ENCODE peak calls at places on chromosomes 2 and 18, in six cellular contexts. O is activated gamma-delta T cell treated with Interleukin-2 at 50 U/mL for 16 hours, T is fibroblast of the conjunctiva, U is cortex of kidney, I is body of pancreas, G is NCI-H1694 treated with DMSO at 0.1 percent for 48 hours. X is an unnamed sample.

GRCh38 chr18:40810371-40810770 is 1144.7 kb upstream of the PIK3C3 start:
- DNase-seq in O (no peak), T (peak), U (no peak), I (no peak), G (no peak), X (no peak)

GRCh38 chr2:232550351-232551261 is at the start of the genes EIF4E2 and TIGD1:
- DNase-seq in O (peak), T (peak), U (peak), I (peak), G (peak), X (peak)

GRCh38 chr2:19035238-19035637 is 323.2 kb downstream of the OSR1 start:
- DNase-seq in O (no peak), T (peak), U (no peak), I (no peak), G (no peak), X (no peak)

GRCh38 chr2:19706332-19706731 is 195.5 kb downstream of the TTC32 start:
- DNase-seq in O (no peak), T (no peak), U (no peak), I (no peak), G (no peak), X (no peak)

GRCh38 chr2:134676960-134677359 is 41.8 kb downstream of the TMEM163 start:
- DNase-seq in O (peak), T (no peak), U (no peak), I (no peak), G (no peak), X (no peak)

GRCh38 chr18:68053290-68053689 is 536.8 kb upstream of the DSEL start:
- DNase-seq in O (no peak), T (no peak), U (no peak), I (no peak), G (no peak), X (no peak)

GRCh38 chr2:109005686-109006204 is 16.7 kb upstream of the EDAR start:
- DNase-seq in O (no peak), T (peak), U (no peak), I (no peak), G (peak), X (no peak)

GRCh38 chr2:130391872-130392670 is 36.2 kb downstream of the PTPN18 start:
- DNase-seq in O (no peak), T (no peak), U (no peak), I (no peak), G (peak), X (no peak)

GRCh38 chr2:166831930-166832329 is 56.4 kb upstream of the XIRP2 start:
- DNase-seq in O (no peak), T (no peak), U (no peak), I (no peak), G (no peak), X (no peak)

GRCh38 chr2:127098711-127099110 is 8.2 kb downstream of the BIN1 start:
- DNase-seq in O (no peak), T (no peak), U (no peak), I (no peak), G (no peak), X (no peak)

GRCh38 chr2:240208631-240209211 is 68.3 kb upstream of the OTOS start:
- DNase-seq in O (no peak), T (no peak), U (no peak), I (no peak), G (no peak), X (no peak)

GRCh38 chr18:58639237-58639636 is 10.3 kb upstream of the ALPK2 start:
- DNase-seq in O (no peak), T (no peak), U (no peak), I (no peak), G (no peak), X (no peak)

GRCh38 chr2:207341114-207341750 is 175.5 kb upstream of the KLF7 start:
- DNase-seq in O (no peak), T (no peak), U (no peak), I (no peak), G (no peak), X (no peak)

GRCh38 chr18:3245853-3246635 is 1.6 kb upstream of the MYL12A start:
- DNase-seq in O (peak), T (peak), U (no peak), I (peak), G (peak), X (peak)

GRCh38 chr18:54254265-54254758 is 15.0 kb upstream of the POLI start:
- DNase-seq in O (no peak), T (no peak), U (no peak), I (peak), G (no peak), X (no peak)

GRCh38 chr2:129829577-129829976 is 149.9 kb upstream of the RAB6C start:
- DNase-seq in O (no peak), T (no peak), U (no peak), I (no peak), G (no peak), X (no peak)

GRCh38 chr2:37506407-37507068 is 162.1 kb downstream of the QPCT start:
- DNase-seq in O (no peak), T (no peak), U (no peak), I (no peak), G (no peak), X (no peak)

GRCh38 chr2:232310189-232310588 is 68.4 kb upstream of the ALPP start:
- DNase-seq in O (no peak), T (no peak), U (no peak), I (no peak), G (no peak), X (no peak)

GRCh38 chr18:56999823-57000222 is 147.1 kb upstream of the BOD1L2 start:
- DNase-seq in O (no peak), T (no peak), U (no peak), I (no peak), G (no peak), X (no peak)

GRCh38 chr2:133138693-133139092 is 429.6 kb downstream of the NCKAP5 start:
- DNase-seq in O (no peak), T (no peak), U (no peak), I (no peak), G (no peak), X (no peak)

GRCh38 chr18:34976084-34976483 is 65.1 kb upstream of the MAPRE2 start:
- DNase-seq in O (no peak), T (no peak), U (no peak), I (no peak), G (no peak), X (no peak)